ENCODE peak calls at places on chromosomes 5 and 9, in four cellular contexts. G is IMR-90, W is H1, C is neuronal stem cell. P is an unnamed sample. For H3K4me1, the result is how much of the 10 kb centered on the place peaks cover.

GRCh38 chr5:117504245-117504644 is 929.6 kb upstream of the SEMA6A start:
- DNase-seq in W (no peak), C (no peak), G (peak), P (peak)

GRCh38 chr5:127513571-127513970 is 3.9 kb upstream of the PRRC1 start:
- DNase-seq in C (no peak), G (no peak), W (no peak), P (no peak)

GRCh38 chr9:130041648-130042405 is 1.2 kb downstream of the FNBP1 start:
- DNase-seq in W (peak), C (peak), G (peak), P (peak)

GRCh38 chr5:124599048-124599973 is 147.1 kb downstream of the ZNF608 start:
- DNase-seq in C (no peak), G (peak), W (no peak), P (peak)

GRCh38 chr5:126354012-126354856 is 69.0 kb upstream of the GRAMD2B start:
- DNase-seq in G (peak), W (no peak), C (no peak), P (peak)

GRCh38 chr9:131667576-131667975 is 72.3 kb downstream of the RAPGEF1 start:
- DNase-seq in G (no peak), W (no peak), C (no peak), P (no peak)

GRCh38 chr5:7015586-7016256 is 302.5 kb downstream of the TENT4A start:
- DNase-seq in W (peak), C (no peak), G (no peak), P (no peak)

GRCh38 chr9:131235480-131235851 is 40.8 kb downstream of the FAM78A start:
- DNase-seq in G (no peak), W (no peak), C (no peak), P (no peak)

GRCh38 chr5:109468737-109469420 is 59.1 kb upstream of the PJA2 start:
- DNase-seq in W (peak), G (peak), C (peak), P (peak)

GRCh38 chr9:133160742-133161541 is 2.8 kb downstream of the GBGT1 start:
- DNase-seq in C (no peak), W (no peak), G (peak), P (peak)

GRCh38 chr9:74556685-74557084 is 59.5 kb downstream of the RORB start:
- DNase-seq in W (no peak), C (no peak), G (no peak), P (no peak)

GRCh38 chr5:82641362-82641988 is 363.3 kb upstream of the RPS23 start:
- DNase-seq in C (peak), W (no peak), G (peak), P (peak)

GRCh38 chr5:159175547-159175946 is 33.8 kb downstream of the RNF145 start:
- DNase-seq in W (no peak), C (no peak), G (peak), P (peak)

GRCh38 chr9:127524373-127524772 is 73.1 kb downstream of the LRSAM1 start:
- DNase-seq in W (no peak), C (peak), G (peak), P (peak)

GRCh38 chr5:44932922-44933585 is 124.3 kb downstream of the MRPS30 start:
- DNase-seq in G (no peak), W (no peak), C (no peak), P (no peak)

GRCh38 chr5:7053125-7053524 is 339.9 kb downstream of the TENT4A start:
- DNase-seq in C (no peak), G (no peak), W (no peak), P (no peak)

GRCh38 chr5:6389946-6390530 is 11.7 kb upstream of the MED10 start:
- DNase-seq in C (no peak), W (no peak), G (no peak), P (no peak)

GRCh38 chr5:160188151-160188967 is 40.9 kb upstream of the FABP6 start:
- DNase-seq in C (no peak), W (peak), G (peak), P (peak)

GRCh38 chr9:87062706-87063105 is 115.4 kb upstream of the GAS1 start:
- DNase-seq in G (no peak), C (no peak), W (no peak), P (no peak)

GRCh38 chr5:132764671-132765070 is 12.4 kb downstream of the SEPTIN8 start:
- DNase-seq in G (no peak), W (no peak), C (no peak), P (no peak)

GRCh38 chr9:130159057-130159456 is 13.1 kb upstream of the NCS1 start:
- DNase-seq in W (no peak), G (no peak), C (no peak), P (no peak)

GRCh38 chr9:123493627-123494026 is 137.6 kb downstream of the CRB2 start:
- DNase-seq in W (no peak), C (no peak), G (peak), P (no peak)

GRCh38 chr9:15430920-15431844 is 8.5 kb downstream of the SNAPC3 start:
- DNase-seq in C (no peak), G (no peak), W (no peak), P (peak)

GRCh38 chr5:69042915-69043795 is 50.7 kb upstream of the SLC30A5 start:
- DNase-seq in G (peak), W (peak), C (peak), P (peak)

GRCh38 chr5:180487556-180487955 is 6.6 kb upstream of the CNOT6 start:
- DNase-seq in C (no peak), G (no peak), W (no peak), P (no peak)

GRCh38 chr9:123984802-123985201 is 26.8 kb upstream of the LHX2 start:
- DNase-seq in C (no peak), W (no peak), G (no peak), P (no peak)

GRCh38 chr9:111305914-111306313 is 24.1 kb downstream of the OR2K2 start:
- DNase-seq in G (no peak), C (no peak), W (no peak), P (no peak)

GRCh38 chr5:59893436-59894227 is at the start of gene PDE4D:
- DNase-seq in C (peak), W (peak), G (peak), P (peak)

GRCh38 chr5:66186108-66186507 is 42.0 kb downstream of the SREK1 start:
- DNase-seq in G (no peak), W (no peak), C (no peak), P (no peak)

GRCh38 chr5:43019615-43020293 is 20.4 kb downstream of the ANXA2R start:
- DNase-seq in W (no peak), G (peak), C (no peak), P (peak)

GRCh38 chr5:140259509-140259908 is 43.4 kb downstream of the PFDN1 start:
- DNase-seq in C (no peak), W (no peak), G (no peak), P (no peak)

GRCh38 chr9:118302721-118303120 is 598.5 kb downstream of the TLR4 start:
- DNase-seq in W (no peak), G (no peak), C (no peak), P (peak)

GRCh38 chr9:468766-469496 is 254.3 kb downstream of the DOCK8 start:
- DNase-seq in W (no peak), C (no peak), G (no peak), P (no peak)

GRCh38 chr5:15757103-15757502 is 257.1 kb downstream of the FBXL7 start:
- DNase-seq in W (no peak), C (no peak), G (peak), P (peak)

GRCh38 chr9:126509718-126510117 is 104.0 kb upstream of the LMX1B start:
- DNase-seq in C (no peak), G (no peak), W (no peak), P (no peak)

GRCh38 chr9:71921190-71921814 is 9.9 kb downstream of the C9orf85 start:
- DNase-seq in G (no peak), C (no peak), W (no peak), P (peak)

DNA sequence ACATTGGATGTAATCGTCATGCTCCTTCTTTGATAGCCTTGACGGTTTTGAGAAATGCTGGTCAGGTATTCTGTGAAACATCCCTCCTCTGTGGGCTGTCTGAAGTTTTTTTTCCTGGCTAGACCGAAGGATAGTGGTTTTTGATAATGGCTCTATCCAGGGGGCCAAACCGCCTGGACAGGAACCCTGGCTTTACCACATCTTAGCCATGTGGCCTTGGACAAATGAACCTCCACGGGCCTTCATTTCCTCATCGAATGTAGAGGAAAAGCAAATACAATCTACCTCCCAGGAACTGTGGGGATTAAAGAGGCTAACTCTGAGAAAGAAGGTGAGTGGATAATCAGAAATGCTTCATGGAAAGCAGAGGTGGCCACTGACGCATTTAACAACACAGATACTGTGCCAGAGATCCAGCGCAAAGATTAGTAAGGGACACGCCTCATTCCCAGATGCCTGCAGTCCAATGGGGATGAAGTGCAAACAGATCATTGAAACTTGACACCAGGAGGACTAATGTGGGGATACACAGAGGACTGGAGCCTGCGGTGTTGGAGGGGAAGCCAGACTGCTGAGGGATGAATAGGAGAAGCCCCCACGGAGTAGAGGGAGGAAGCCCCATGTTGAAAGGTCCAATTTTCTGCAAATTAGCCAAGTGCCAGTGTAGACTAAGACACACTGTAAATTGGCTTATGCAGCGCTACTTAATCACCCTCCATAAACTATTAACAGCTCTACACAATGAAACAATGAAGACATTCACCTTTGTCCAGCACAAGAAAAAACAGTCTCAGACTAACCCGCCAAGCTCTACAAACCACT is 41.6 kb downstream of the MYO10 start:
- DNase-seq in G (peak), W (no peak), C (peak), P (peak)
- H3K4me1 ChIP-seq in G (under half), W (under half), C (under half), P (under half)

GRCh38 chr5:134225780-134226440 is at the start of gene PPP2CA:
- DNase-seq in G (peak), W (peak), C (peak), P (peak)
- H3K23ac ChIP-seq in G (peak), W (no peak), C (peak), P (peak)

GRCh38 chr9:69035438-69036316 is at the start of gene FXN:
- DNase-seq in W (peak), C (peak), G (peak), P (peak)
- H2BK120ac ChIP-seq in W (no peak), C (no peak), G (peak), P (no peak)

GRCh38 chr5:88805151-88805784 is 77.7 kb downstream of the MEF2C start:
- DNase-seq in C (no peak), W (no peak), G (no peak), P (no peak)
- H3K4me1 ChIP-seq in C (under half), W (under half), G (under half), P (under half)

DNA sequence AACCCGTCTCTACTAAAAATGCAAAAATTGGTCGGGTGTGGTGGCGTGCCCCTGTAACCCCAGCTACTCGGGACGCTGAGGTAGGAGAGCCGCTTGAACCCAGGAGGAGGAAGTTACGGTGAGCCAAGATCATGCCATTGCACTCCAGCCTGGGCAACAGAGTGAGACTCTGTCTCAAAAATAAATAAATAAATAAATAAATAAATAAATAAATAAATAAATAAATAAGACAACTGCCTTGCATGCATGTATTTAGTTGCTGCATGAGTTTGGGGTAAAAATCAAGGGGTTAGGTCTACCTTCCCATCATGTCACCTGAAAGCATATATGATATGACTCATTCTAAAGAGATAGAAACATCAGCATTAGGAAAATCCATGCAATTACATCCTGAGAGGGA is 254.0 kb downstream of the ADAMTSL1 start:
- DNase-seq in W (no peak), C (no peak), G (no peak), P (no peak)
- H3K23ac ChIP-seq in W (no peak), C (no peak), G (no peak), P (no peak)

DNA sequence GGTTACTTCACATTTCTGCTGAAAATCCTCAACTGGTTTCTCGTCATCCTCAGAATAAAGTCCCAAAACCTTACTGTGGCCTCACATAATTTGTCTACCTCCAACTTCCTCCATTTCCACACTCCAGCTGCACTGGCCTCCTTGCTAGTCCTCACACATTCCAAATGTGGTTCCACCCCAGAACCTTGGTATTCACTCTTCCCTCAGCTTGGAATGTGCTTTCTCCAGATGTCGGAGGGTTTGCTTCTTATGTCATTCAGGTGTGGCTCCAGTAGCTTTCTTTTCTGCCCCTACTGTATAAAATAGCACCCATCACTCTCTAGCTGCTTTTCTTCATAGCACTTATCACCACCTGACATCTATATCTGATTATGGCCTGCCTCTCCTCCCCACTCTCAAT is 102.5 kb upstream of the IFNK start:
- DNase-seq in C (no peak), W (no peak), G (no peak), P (no peak)
- H2BK120ac ChIP-seq in C (no peak), W (no peak), G (no peak), P (no peak)

GRCh38 chr5:52985306-52985705 is 3.8 kb upstream of the ITGA2 start:
- DNase-seq in C (no peak), W (no peak), G (peak), P (no peak)
- H3K4me1 ChIP-seq in C (under half), W (under half), G (under half), P (under half)

GRCh38 chr5:129461816-129462396 is 1.8 kb downstream of the ADAMTS19 start:
- DNase-seq in G (no peak), C (no peak), W (no peak), P (peak)

GRCh38 chr5:129465945-129466344 is 5.8 kb downstream of the ADAMTS19 start:
- DNase-seq in G (no peak), C (no peak), W (no peak), P (no peak)

GRCh38 chr5:129459485-129460120 is 495 bp upstream of the ADAMTS19 start:
- DNase-seq in W (peak), C (peak), G (peak), P (peak)

GRCh38 chr5:129460951-129461815 is 1.1 kb downstream of the ADAMTS19 start:
- DNase-seq in W (peak), G (no peak), C (peak), P (peak)

GRCh38 chr5:129460121-129460950 is at the start of gene ADAMTS19:
- DNase-seq in C (peak), G (peak), W (peak), P (peak)
- H3K23ac ChIP-seq in C (peak), G (peak), W (no peak), P (no peak)

GRCh38 chr5:1666221-1666620 is 133.4 kb downstream of the MRPL36 start:
- DNase-seq in C (no peak), W (no peak), G (no peak), P (no peak)

GRCh38 chr5:1666812-1667588 is 132.6 kb downstream of the MRPL36 start:
- DNase-seq in W (peak), C (peak), G (no peak), P (no peak)

GRCh38 chr5:1669276-1670155 is 130.1 kb downstream of the MRPL36 start:
- DNase-seq in W (no peak), C (no peak), G (no peak), P (no peak)

GRCh38 chr5:1668141-1668721 is 131.4 kb downstream of the MRPL36 start:
- DNase-seq in W (no peak), G (no peak), C (no peak), P (no peak)

DNA sequence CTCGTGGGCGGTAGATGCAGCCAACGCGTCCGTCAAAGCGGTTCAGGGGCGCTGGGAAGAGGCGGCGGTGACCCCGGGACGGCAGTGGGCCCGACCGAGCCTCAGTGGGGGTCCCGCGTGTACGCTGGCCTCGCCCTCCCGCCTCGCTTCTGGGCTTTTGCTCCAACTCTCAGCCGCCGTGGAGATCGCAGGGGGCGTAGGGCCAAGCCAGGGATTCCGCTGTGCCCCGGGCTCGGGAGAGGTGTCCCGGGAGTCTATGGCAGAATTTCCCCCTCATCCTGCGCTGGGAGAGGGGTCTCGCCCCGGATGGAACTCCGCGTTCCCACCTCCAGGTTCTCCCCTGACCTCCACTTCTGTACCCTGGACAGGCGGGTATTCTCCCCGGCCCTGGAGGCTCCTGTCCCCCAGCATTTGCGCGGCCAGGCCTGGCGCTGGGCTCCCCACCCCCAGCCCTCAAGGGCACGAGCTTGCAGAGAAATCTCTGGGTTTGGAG is 131.9 kb downstream of the MRPL36 start:
- DNase-seq in C (no peak), G (no peak), W (no peak), P (no peak)
- H2BK120ac ChIP-seq in C (no peak), G (no peak), W (no peak), P (no peak)

GRCh38 chr9:35727676-35728040 is 4.3 kb downstream of the TLN1 start:
- DNase-seq in G (no peak), C (no peak), W (no peak), P (no peak)

GRCh38 chr9:35730486-35730854 is 1.5 kb downstream of the TLN1 start:
- DNase-seq in W (no peak), C (no peak), G (no peak), P (no peak)

GRCh38 chr9:35729700-35730485 is 2.1 kb downstream of the TLN1 start:
- DNase-seq in W (no peak), G (peak), C (peak), P (peak)

GRCh38 chr9:35728041-35728971 is 3.7 kb downstream of the TLN1 start:
- DNase-seq in C (peak), G (peak), W (peak), P (peak)

DNA sequence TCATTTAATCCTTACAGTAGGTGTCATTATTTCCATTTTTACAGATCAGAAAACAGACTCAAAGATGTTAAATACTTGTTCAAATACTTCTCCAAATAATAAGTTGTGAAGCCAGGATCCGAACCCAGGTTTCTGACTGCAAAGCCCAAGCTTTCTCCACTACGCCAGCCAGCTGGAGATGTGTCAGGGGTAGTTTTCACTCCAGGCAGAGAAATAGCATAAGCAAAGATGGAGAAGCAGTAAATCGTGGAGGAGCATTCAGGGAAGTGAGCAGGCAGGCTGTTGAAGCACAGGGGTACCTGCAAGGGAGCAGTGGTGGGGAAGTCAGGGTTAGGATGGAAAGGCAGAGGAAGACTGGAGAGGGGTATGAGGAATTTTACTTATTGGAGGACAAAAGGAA is 2.9 kb downstream of the TLN1 start:
- DNase-seq in C (no peak), W (no peak), G (peak), P (peak)
- H3K4me1 ChIP-seq in C (under half), W (under half), G (under half), P (under half)

P was measured in mesenchymal stem cell.